ENCODE peak calls at places on chromosomes 7 and 10, in ten cellular contexts. Y is amygdala; A is activated CD4-positive, alpha-beta T cell treated with anti-CD3 and anti-CD28 coated beads for 24 hours; Z is spleen; E is fibroblast of lung; T is aorta; X is erythroblast; S is ureter; R is thoracic aorta; N is ascending aorta. P is an unnamed sample.

GRCh38 chr7:64619705-64620104 is 46.2 kb upstream of the ZNF107 start:
- DNase-seq in X (peak; percentile 17), S (no peak), Y (no peak), N (no peak), R (no peak), T (no peak), E (no peak), A (no peak), Z (no peak), P (no peak)

GRCh38 chr7:514651-515598 is 4.7 kb downstream of the PDGFA start:
- DNase-seq in T (peak; percentile 75), A (no peak), Z (no peak), Y (no peak), R (no peak), E (peak; percentile 60), X (no peak), N (no peak), S (no peak), P (no peak)

GRCh38 chr7:52909935-52910334 is 125.5 kb upstream of the POM121L12 start:
- DNase-seq in A (no peak), E (no peak), S (no peak), N (no peak), Y (no peak), T (no peak), R (no peak), X (no peak), Z (no peak), P (no peak)

GRCh38 chr10:102669206-102670064 is 25.2 kb downstream of the TRIM8 start:
- DNase-seq in Z (no peak), E (peak; percentile 50), N (no peak), T (no peak), Y (no peak), X (peak; percentile 50), R (peak; percentile 34), A (no peak), S (no peak), P (no peak)

GRCh38 chr10:47243356-47243755 is 56.6 kb upstream of the GDF10 start:
- DNase-seq in X (no peak), T (no peak), A (no peak), Z (peak; percentile 43), E (no peak), R (no peak), Y (no peak), N (no peak), S (no peak), P (no peak)

GRCh38 chr7:28381466-28381865 is 30.9 kb upstream of the CREB5 start:
- DNase-seq in T (no peak), R (no peak), X (no peak), E (peak; percentile 47), Y (no peak), N (no peak), S (no peak), Z (no peak), A (no peak), P (no peak)

GRCh38 chr10:3946234-3947229 is 161.5 kb upstream of the KLF6 start:
- DNase-seq in X (no peak), S (no peak), A (no peak), T (no peak), E (no peak), R (no peak), N (no peak), Z (no peak), Y (no peak), P (no peak)

GRCh38 chr7:86949052-86949778 is 110.2 kb downstream of the ELAPOR2 start:
- DNase-seq in A (no peak), E (no peak), Z (peak; percentile 75), Y (no peak), R (no peak), T (no peak), S (no peak), N (no peak), X (no peak), P (no peak)

GRCh38 chr10:20970708-20971107 is 73.6 kb upstream of the NEBL start:
- DNase-seq in S (no peak), Z (no peak), T (no peak), Y (no peak), X (no peak), N (no peak), R (no peak), E (no peak), A (no peak), P (no peak)

GRCh38 chr10:88226891-88227290 is 356.2 kb downstream of the RNLS start:
- DNase-seq in Y (no peak), N (no peak), A (no peak), S (no peak), R (no peak), Z (no peak), T (no peak), X (no peak), E (no peak), P (no peak)

GRCh38 chr10:84184517-84184916 is 9.8 kb upstream of the CDHR1 start:
- DNase-seq in A (no peak), T (no peak), E (no peak), X (no peak), S (no peak), N (no peak), R (no peak), Z (no peak), Y (no peak), P (no peak)

GRCh38 chr7:22325671-22326070 is 31.3 kb downstream of the RAPGEF5 start:
- DNase-seq in T (no peak), A (no peak), Y (no peak), E (no peak), S (no peak), R (no peak), N (no peak), X (no peak), Z (no peak), P (no peak)

GRCh38 chr10:126135177-126135576 is 238.8 kb downstream of the FANK1 start:
- DNase-seq in Z (no peak), X (no peak), R (no peak), Y (no peak), S (no peak), E (no peak), N (no peak), T (no peak), A (no peak), P (no peak)

GRCh38 chr7:142152076-142152475 is 40.6 kb downstream of the MGAM2 start:
- DNase-seq in T (no peak), Y (no peak), S (no peak), R (no peak), N (no peak), A (no peak), E (no peak), X (peak; percentile 52), Z (no peak), P (no peak)

GRCh38 chr10:61904711-61905445 is 3.4 kb downstream of the ARID5B start:
- DNase-seq in T (no peak), X (peak; percentile 11), N (no peak), E (peak; percentile 85), Y (no peak), S (no peak), Z (no peak), A (peak; percentile 25), R (no peak), P (peak; percentile 66)

GRCh38 chr7:33764752-33765451 is 140.4 kb upstream of the BMPER start:
- DNase-seq in N (no peak), Y (no peak), R (no peak), X (no peak), E (peak; percentile 96), T (no peak), A (no peak), S (no peak), Z (no peak), P (no peak)

GRCh38 chr10:133385214-133385613 is 6.2 kb downstream of the PAOX start:
- DNase-seq in R (no peak), N (no peak), T (no peak), A (no peak), X (no peak), E (no peak), Y (no peak), S (no peak), Z (peak; percentile 48), P (no peak)

GRCh38 chr7:12403287-12404181 is at the start of gene VWDE:
- DNase-seq in R (no peak), E (peak; percentile 39), X (peak; percentile 19), Y (no peak), N (no peak), S (peak; percentile 46), A (peak; percentile 32), Z (peak; percentile 78), T (peak; percentile 43), P (peak; percentile 64)

GRCh38 chr10:46216836-46217748 is 69.7 kb upstream of the ANTXRL start:
- DNase-seq in R (no peak), Y (no peak), S (no peak), X (no peak), T (no peak), A (no peak), Z (peak; percentile 43), E (no peak), N (no peak), P (no peak)

GRCh38 chr10:92747600-92747999 is 57.8 kb downstream of the HHEX start:
- DNase-seq in T (peak; percentile 59), N (no peak), A (no peak), Y (no peak), R (no peak), X (peak; percentile 10), E (no peak), S (no peak), Z (peak; percentile 82), P (no peak)

GRCh38 chr7:117068511-117069155 is 115.3 kb downstream of the ST7 start:
- DNase-seq in T (no peak), Z (no peak), R (no peak), Y (no peak), N (no peak), X (no peak), S (no peak), E (no peak), A (no peak), P (no peak)

GRCh38 chr10:490256-490655 is 199.2 kb downstream of the DIP2C start:
- DNase-seq in E (no peak), X (no peak), N (no peak), R (no peak), T (no peak), A (no peak), Y (no peak), S (no peak), Z (peak; percentile 18), P (no peak)

GRCh38 chr10:32189400-32190084 is 133.3 kb upstream of the KIF5B start:
- DNase-seq in Y (no peak), T (no peak), X (peak; percentile 5), E (peak; percentile 30), S (no peak), N (no peak), A (no peak), Z (no peak), R (no peak), P (no peak)

GRCh38 chr7:55071411-55072188 is 52.8 kb downstream of the EGFR start:
- DNase-seq in T (no peak), E (peak; percentile 66), R (no peak), Y (no peak), Z (no peak), S (no peak), X (no peak), A (no peak), N (no peak), P (no peak)

GRCh38 chr10:11324761-11325321 is 286.6 kb downstream of the USP6NL start:
- DNase-seq in N (no peak), S (no peak), Y (no peak), R (no peak), E (no peak), T (no peak), A (no peak), Z (no peak), X (no peak), P (no peak)

GRCh38 chr7:129387537-129387936 is 46.7 kb upstream of the STRIP2 start:
- DNase-seq in Z (no peak), A (no peak), T (no peak), N (no peak), S (no peak), R (no peak), E (no peak), Y (no peak), X (no peak), P (no peak)

GRCh38 chr10:20443094-20443493 is 454.0 kb downstream of the NEBL start:
- DNase-seq in E (no peak), Y (no peak), N (no peak), X (no peak), R (no peak), S (no peak), A (no peak), T (no peak), Z (no peak), P (no peak)

GRCh38 chr7:34575006-34575405 is 83.0 kb upstream of the NPSR1 start:
- DNase-seq in A (no peak), X (no peak), N (no peak), S (no peak), R (no peak), Y (no peak), Z (no peak), T (no peak), E (no peak), P (no peak)

P was measured in NCI-H1048.